ENCODE peak calls at places on chromosomes 11 and 22, in six cellular contexts. P is bronchial epithelial cell, W is epithelial cell of esophagus, B is HFF-Myc, D is HCT116, K is GM06990. C is an unnamed sample.

GRCh38 chr22:43110444-43110926 is at the start of gene BIK:
- DNase-seq in W (peak), K (peak), B (no peak), D (no peak), P (no peak), C (peak)

GRCh38 chr11:61833478-61833877 is 5.4 kb downstream of the FADS2 start:
- DNase-seq in W (no peak), K (no peak), P (no peak), D (no peak), B (no peak), C (no peak)

GRCh38 chr11:10454902-10455631 is at the start of gene AMPD3:
- DNase-seq in W (peak), B (peak), K (no peak), P (peak), D (peak), C (no peak)

GRCh38 chr11:133981156-133981555 is 24.4 kb upstream of the IGSF9B start:
- DNase-seq in W (no peak), D (no peak), P (no peak), B (no peak), K (no peak), C (no peak)

GRCh38 chr11:27055065-27055682 is 14.6 kb downstream of the BBOX1 start:
- DNase-seq in B (no peak), P (peak), K (no peak), D (no peak), W (peak), C (no peak)

GRCh38 chr11:34345012-34345804 is 12.6 kb downstream of the ABTB2 start:
- DNase-seq in B (peak), P (peak), K (no peak), D (peak), W (peak), C (peak)

GRCh38 chr22:35854334-35854733 is 136.7 kb downstream of the APOL5 start:
- DNase-seq in K (no peak), B (no peak), P (no peak), D (no peak), W (no peak), C (no peak)

GRCh38 chr11:66663741-66664296 is 13.9 kb downstream of the RBM4B start:
- DNase-seq in P (no peak), B (no peak), D (no peak), W (no peak), K (no peak), C (no peak)

GRCh38 chr11:64856382-64857227 is 12.2 kb upstream of the CDC42BPG start:
- DNase-seq in W (peak), K (no peak), P (peak), B (no peak), D (peak), C (no peak)

GRCh38 chr11:65588199-65589054 is 7.2 kb downstream of the KCNK7 start:
- DNase-seq in P (peak), W (peak), B (no peak), D (no peak), K (peak), C (no peak)

GRCh38 chr11:68412593-68413475 is 47.7 kb upstream of the PPP6R3 start:
- DNase-seq in D (no peak), K (peak), B (peak), W (peak), P (no peak), C (no peak)

GRCh38 chr11:19472679-19473078 is 231.9 kb upstream of the E2F8 start:
- DNase-seq in B (no peak), D (no peak), K (no peak), P (no peak), W (no peak), C (no peak)

GRCh38 chr22:17368727-17369552 is at the start of gene CECR2:
- DNase-seq in D (peak), P (no peak), W (no peak), B (no peak), K (peak), C (no peak)

GRCh38 chr11:68596231-68596630 is 88.1 kb upstream of the GAL start:
- DNase-seq in D (no peak), P (no peak), K (no peak), B (no peak), W (no peak), C (no peak)

GRCh38 chr11:58757449-58757848 is 25.7 kb upstream of the GLYAT start:
- DNase-seq in P (no peak), K (no peak), D (no peak), W (no peak), B (no peak), C (no peak)

GRCh38 chr22:44363214-44363979 is 50.6 kb upstream of the SHISAL1 start:
- DNase-seq in K (no peak), B (peak), P (peak), W (peak), D (no peak), C (no peak)

GRCh38 chr22:17194213-17194612 is 25.0 kb downstream of the ADA2 start:
- DNase-seq in B (no peak), P (no peak), K (no peak), D (no peak), W (no peak), C (no peak)

GRCh38 chr11:12318791-12319733 is 58.3 kb upstream of the PARVA start:
- DNase-seq in D (no peak), B (peak), W (no peak), P (no peak), K (no peak), C (no peak)

GRCh38 chr11:114511538-114511937 is 48.1 kb downstream of the NXPE1 start:
- DNase-seq in W (no peak), K (no peak), P (no peak), B (no peak), D (no peak), C (no peak)

GRCh38 chr11:96869207-96869606 is 479.4 kb downstream of the JRKL start:
- DNase-seq in W (peak), K (no peak), P (peak), D (no peak), B (no peak), C (no peak)

GRCh38 chr11:59629996-59630395 is 14.4 kb upstream of the OSBP start:
- DNase-seq in D (no peak), W (no peak), P (no peak), K (no peak), B (no peak), C (no peak)

GRCh38 chr22:29260601-29261315 is 7.0 kb downstream of the RHBDD3 start:
- DNase-seq in K (no peak), W (no peak), B (no peak), D (no peak), P (no peak), C (no peak)

GRCh38 chr22:29257751-29258181 is 10.0 kb downstream of the RHBDD3 start:
- DNase-seq in P (no peak), K (no peak), W (no peak), D (no peak), B (no peak), C (no peak)

GRCh38 chr22:29258407-29259252 is 9.2 kb downstream of the RHBDD3 start:
- DNase-seq in K (no peak), D (no peak), W (no peak), P (no peak), B (no peak), C (no peak)

GRCh38 chr22:29260031-29260560 is 7.7 kb downstream of the RHBDD3 start:
- DNase-seq in D (no peak), W (no peak), B (no peak), P (no peak), K (no peak), C (no peak)

DNA sequence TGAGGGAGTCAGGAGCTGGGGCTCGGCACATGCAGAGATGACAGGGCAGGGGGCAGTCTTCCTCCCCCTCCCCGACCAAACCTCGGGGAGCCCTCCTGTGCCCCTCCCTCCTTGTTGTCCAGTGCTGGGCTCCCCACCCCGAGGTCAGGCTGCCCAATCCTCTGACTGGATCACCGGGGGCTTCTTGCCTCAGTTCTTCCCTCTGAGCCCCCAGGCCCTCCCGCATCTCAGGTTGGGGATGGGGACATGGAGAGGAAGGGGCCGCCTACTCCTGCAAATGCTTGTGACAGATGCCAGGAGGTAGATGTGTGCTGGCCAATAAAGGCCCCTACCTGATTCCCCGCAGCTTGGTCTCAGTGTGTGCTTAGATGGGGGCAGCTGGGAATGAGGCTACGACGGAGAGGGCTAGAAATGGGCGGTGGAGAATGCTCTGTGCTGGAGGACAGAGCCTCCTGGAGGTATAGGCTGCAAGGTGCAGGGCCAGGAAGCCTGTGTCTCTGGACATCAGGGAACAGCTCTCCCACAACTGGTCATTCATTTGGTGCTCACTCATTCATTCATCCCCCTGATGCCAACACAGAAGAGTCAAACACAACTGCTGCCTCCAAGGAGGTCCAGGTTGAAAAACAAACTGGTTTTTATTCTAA is 8.4 kb downstream of the RHBDD3 start:
- DNase-seq in W (no peak), D (no peak), B (no peak), K (no peak), P (no peak), C (no peak)
- TF ChIP-seq CTCF in W (peak), D (peak), B (peak), K (no peak), P (peak), C (no peak)

GRCh38 chr11:63683133-63683991 is 2.1 kb downstream of the RTN3 start:
- DNase-seq in W (no peak), B (no peak), P (no peak), D (no peak), K (no peak), C (no peak)
- H3K4me3 ChIP-seq in W (peak), B (peak), P (peak), D (no peak), K (no peak), C (peak)

DNA sequence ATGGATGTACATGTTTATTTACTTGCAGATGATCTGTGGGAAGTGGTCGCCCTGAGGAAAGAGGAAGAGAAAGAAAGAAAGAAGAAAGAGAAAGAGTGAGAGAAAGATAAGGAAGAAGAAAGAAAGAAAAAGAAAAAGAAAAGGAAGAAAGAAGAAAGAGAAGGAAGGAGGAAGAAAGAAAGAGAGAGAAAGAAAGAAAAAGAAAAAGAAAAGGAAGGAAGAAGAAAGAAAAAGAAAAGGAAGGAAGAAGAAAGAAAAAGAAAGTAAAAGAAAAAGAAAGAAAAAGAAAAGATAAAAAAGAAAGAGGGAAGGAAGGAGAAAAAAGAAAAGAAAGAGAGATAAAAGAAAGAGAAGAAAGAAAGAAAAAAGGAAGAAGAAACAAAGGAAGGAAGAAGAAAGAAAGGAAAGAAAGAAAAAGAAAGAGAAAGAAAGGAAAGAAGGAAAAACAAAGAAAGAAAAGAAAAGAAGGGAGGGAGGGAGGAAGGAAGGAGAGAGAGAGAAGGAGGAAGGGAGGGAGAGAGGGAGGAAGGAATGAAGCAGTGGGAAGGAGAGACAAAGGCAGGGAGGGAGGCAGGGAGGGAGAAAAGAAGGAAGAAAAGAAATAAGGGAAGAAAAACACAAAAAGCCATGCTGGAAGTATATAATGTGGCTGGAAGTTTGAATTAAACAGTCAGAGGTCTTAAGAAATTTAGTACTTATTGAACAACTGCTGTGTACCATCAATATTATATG is 976.6 kb downstream of the FAM181B start:
- DNase-seq in W (no peak), P (no peak), K (no peak), B (no peak), D (no peak), C (no peak)
- TF ChIP-seq CTCF in W (no peak), P (no peak), K (no peak), B (no peak), D (no peak), C (no peak)

GRCh38 chr22:29883831-29884139 is 811 bp downstream of the MTMR3 start:
- DNase-seq in W (peak), K (peak), D (no peak), B (no peak), P (no peak), C (no peak)
- H3K4me3 ChIP-seq in W (peak), K (peak), D (peak), B (peak), P (peak), C (peak)

GRCh38 chr11:115613986-115614625 is 109.9 kb upstream of the CADM1 start:
- DNase-seq in K (no peak), B (peak), P (peak), W (peak), D (no peak), C (no peak)
- TF ChIP-seq CTCF in K (no peak), B (no peak), P (peak), W (no peak), D (no peak), C (no peak)